ENCODE peak calls at places on chromosomes 16 and 17, in four cellular contexts. One of them, this sample, is unnamed.
A peak's percentile ranks its signal among the peaks of the same experiment; 100 is the strongest.

GRCh38 chr17:72995008-72995656 is 97.4 kb downstream of the SLC39A11 start:
- DNase-seq in HCT116: no peak
- DNase-seq in fibroblast of lung: no peak
- DNase-seq in right atrium auricular region: no peak
- DNase-seq in this sample: no peak

GRCh38 chr16:50268352-50268751 is 2.0 kb downstream of the ADCY7 start:
- DNase-seq in HCT116: no peak
- DNase-seq in fibroblast of lung: no peak
- DNase-seq in right atrium auricular region: no peak
- DNase-seq in this sample: no peak

GRCh38 chr17:37792787-37793186 is 47.9 kb upstream of the HNF1B start:
- DNase-seq in HCT116: no peak
- DNase-seq in fibroblast of lung: no peak
- DNase-seq in right atrium auricular region: no peak
- DNase-seq in this sample: no peak

GRCh38 chr17:82019905-82020873 is 2.5 kb downstream of the CENPX start:
- DNase-seq in HCT116: peak; percentile 56
- DNase-seq in fibroblast of lung: peak; percentile 26
- DNase-seq in right atrium auricular region: no peak
- DNase-seq in this sample: no peak

GRCh38 chr16:46729326-46729995 is 18.7 kb downstream of the MYLK3 start:
- DNase-seq in HCT116: no peak
- DNase-seq in fibroblast of lung: no peak
- DNase-seq in right atrium auricular region: no peak
- DNase-seq in this sample: no peak

GRCh38 chr16:80788016-80788415 is 16.4 kb downstream of the CDYL2 start:
- DNase-seq in HCT116: no peak
- DNase-seq in fibroblast of lung: no peak
- DNase-seq in right atrium auricular region: no peak
- DNase-seq in this sample: no peak

GRCh38 chr17:80673152-80673920 is 128.7 kb downstream of the RPTOR start:
- DNase-seq in HCT116: no peak
- DNase-seq in fibroblast of lung: peak; percentile 58
- DNase-seq in right atrium auricular region: no peak
- DNase-seq in this sample: no peak

GRCh38 chr17:34423978-34424813 is 61.2 kb upstream of the CCL1 start:
- DNase-seq in HCT116: no peak
- DNase-seq in fibroblast of lung: no peak
- DNase-seq in right atrium auricular region: no peak
- DNase-seq in this sample: no peak

GRCh38 chr17:11628374-11628773 is 30.1 kb downstream of the DNAH9 start:
- DNase-seq in HCT116: no peak
- DNase-seq in fibroblast of lung: no peak
- DNase-seq in right atrium auricular region: no peak
- DNase-seq in this sample: no peak

GRCh38 chr17:37179893-37180292 is 195.9 kb upstream of the C17orf78 start:
- DNase-seq in HCT116: peak; percentile 10
- DNase-seq in fibroblast of lung: peak; percentile 72
- DNase-seq in right atrium auricular region: no peak
- DNase-seq in this sample: no peak

GRCh38 chr16:50602531-50603205 is 54.5 kb downstream of the NKD1 start:
- DNase-seq in HCT116: no peak
- DNase-seq in fibroblast of lung: no peak
- DNase-seq in right atrium auricular region: no peak
- DNase-seq in this sample: no peak

GRCh38 chr17:32840241-32840640 is 36.7 kb downstream of the MYO1D start:
- DNase-seq in HCT116: no peak
- DNase-seq in fibroblast of lung: no peak
- DNase-seq in right atrium auricular region: no peak
- DNase-seq in this sample: no peak

GRCh38 chr17:74520790-74521480 is 10.3 kb downstream of the CD300LB start:
- DNase-seq in HCT116: no peak
- DNase-seq in fibroblast of lung: no peak
- DNase-seq in right atrium auricular region: peak; percentile 62
- DNase-seq in this sample: peak; percentile 27

GRCh38 chr17:58965221-58965620 is 141.5 kb downstream of the TRIM37 start:
- DNase-seq in HCT116: no peak
- DNase-seq in fibroblast of lung: peak; percentile 21
- DNase-seq in right atrium auricular region: no peak
- DNase-seq in this sample: no peak

GRCh38 chr17:41571561-41572434 is at the start of gene KRT9:
- DNase-seq in HCT116: no peak
- DNase-seq in fibroblast of lung: no peak
- DNase-seq in right atrium auricular region: no peak
- DNase-seq in this sample: no peak

GRCh38 chr17:77617516-77617915 is 341.0 kb upstream of the TNRC6C start:
- DNase-seq in HCT116: no peak
- DNase-seq in fibroblast of lung: no peak
- DNase-seq in right atrium auricular region: no peak
- DNase-seq in this sample: no peak

GRCh38 chr16:4273858-4274291 is 1.1 kb upstream of the TFAP4 start:
- DNase-seq in HCT116: peak; percentile 51
- DNase-seq in fibroblast of lung: peak; percentile 47
- DNase-seq in right atrium auricular region: peak; percentile 71
- DNase-seq in this sample: no peak

GRCh38 chr17:55731586-55732250 is 9.1 kb upstream of the TMEM100 start:
- DNase-seq in HCT116: no peak
- DNase-seq in fibroblast of lung: peak; percentile 69
- DNase-seq in right atrium auricular region: peak; percentile 90
- DNase-seq in this sample: peak; percentile 56

GRCh38 chr17:876272-876671 is 94.1 kb downstream of the MRM3 start:
- DNase-seq in HCT116: no peak
- DNase-seq in fibroblast of lung: no peak
- DNase-seq in right atrium auricular region: no peak
- DNase-seq in this sample: no peak

GRCh38 chr16:55115506-55115905 is 184.8 kb downstream of the IRX5 start:
- DNase-seq in HCT116: no peak
- DNase-seq in fibroblast of lung: no peak
- DNase-seq in right atrium auricular region: no peak
- DNase-seq in this sample: no peak

GRCh38 chr16:11328172-11329079 is 16.8 kb upstream of the RMI2 start:
- DNase-seq in HCT116: peak; percentile 62
- DNase-seq in fibroblast of lung: peak; percentile 98
- DNase-seq in right atrium auricular region: peak; percentile 89
- DNase-seq in this sample: peak; percentile 16

GRCh38 chr16:2843526-2843925 is 13.4 kb downstream of the ZG16B start:
- DNase-seq in HCT116: no peak
- DNase-seq in fibroblast of lung: no peak
- DNase-seq in right atrium auricular region: no peak
- DNase-seq in this sample: no peak

GRCh38 chr17:57415737-57416354 is 159.5 kb downstream of the MSI2 start:
- DNase-seq in HCT116: no peak
- DNase-seq in fibroblast of lung: no peak
- DNase-seq in right atrium auricular region: no peak
- DNase-seq in this sample: no peak

GRCh38 chr17:48566717-48567116 is 11.4 kb downstream of the HOXB4 start:
- DNase-seq in HCT116: no peak
- DNase-seq in fibroblast of lung: no peak
- DNase-seq in right atrium auricular region: no peak
- DNase-seq in this sample: no peak

GRCh38 chr17:57370051-57370581 is 113.8 kb downstream of the MSI2 start:
- DNase-seq in HCT116: no peak
- DNase-seq in fibroblast of lung: peak; percentile 90
- DNase-seq in right atrium auricular region: no peak
- DNase-seq in this sample: no peak

GRCh38 chr17:45256114-45256966 is 5.6 kb downstream of the SPATA32 start:
- DNase-seq in HCT116: no peak
- DNase-seq in fibroblast of lung: no peak
- DNase-seq in right atrium auricular region: no peak
- DNase-seq in this sample: no peak

GRCh38 chr16:85157813-85158701 is 45.8 kb upstream of the CIBAR2 start:
- DNase-seq in HCT116: no peak
- DNase-seq in fibroblast of lung: no peak
- DNase-seq in right atrium auricular region: no peak
- DNase-seq in this sample: no peak

GRCh38 chr17:7912927-7913524 is 3.1 kb downstream of the RNF227 start:
- DNase-seq in HCT116: peak; percentile 81
- DNase-seq in fibroblast of lung: peak; percentile 86
- DNase-seq in right atrium auricular region: no peak
- DNase-seq in this sample: no peak

GRCh38 chr16:57735755-57736418 is at the start of gene KATNB1:
- DNase-seq in HCT116: no peak
- DNase-seq in fibroblast of lung: no peak
- DNase-seq in right atrium auricular region: no peak
- DNase-seq in this sample: no peak

GRCh38 chr16:982152-983043 is 828 bp downstream of the SOX8 start:
- DNase-seq in HCT116: no peak
- DNase-seq in fibroblast of lung: no peak
- DNase-seq in right atrium auricular region: no peak
- DNase-seq in this sample: no peak

GRCh38 chr16:4314532-4315184 is 1.2 kb upstream of the GLIS2 start:
- DNase-seq in HCT116: peak; percentile 70
- DNase-seq in fibroblast of lung: peak; percentile 52
- DNase-seq in right atrium auricular region: no peak
- DNase-seq in this sample: no peak

GRCh38 chr17:75778861-75779249 is 5.8 kb upstream of the UNK start:
- DNase-seq in HCT116: no peak
- DNase-seq in fibroblast of lung: no peak
- DNase-seq in right atrium auricular region: no peak
- DNase-seq in this sample: no peak

GRCh38 chr17:68378202-68379149 is 78.8 kb downstream of the WIPI1 start:
- DNase-seq in HCT116: peak; percentile 63
- DNase-seq in fibroblast of lung: peak; percentile 97
- DNase-seq in right atrium auricular region: peak; percentile 99
- DNase-seq in this sample: peak; percentile 96

GRCh38 chr16:31893824-31894223 is 20.2 kb downstream of the ZNF267 start:
- DNase-seq in HCT116: no peak
- DNase-seq in fibroblast of lung: no peak
- DNase-seq in right atrium auricular region: no peak
- DNase-seq in this sample: no peak
- H3K9me3 ChIP-seq in HCT116: peaks cover 39% of the 10 kb centered on the region
- H3K9me3 ChIP-seq in fibroblast of lung: no peaks in the 10 kb centered on the region
- H3K9me3 ChIP-seq in right atrium auricular region: peaks cover 16% of the 10 kb centered on the region
- H3K9me3 ChIP-seq in this sample: peaks cover 28% of the 10 kb centered on the region

GRCh38 chr16:68749424-68749823 is 12.3 kb downstream of the CDH1 start:
- DNase-seq in HCT116: no peak
- DNase-seq in fibroblast of lung: no peak
- DNase-seq in right atrium auricular region: no peak
- DNase-seq in this sample: no peak

GRCh38 chr16:68750243-68750642 is 13.2 kb downstream of the CDH1 start:
- DNase-seq in HCT116: no peak
- DNase-seq in fibroblast of lung: no peak
- DNase-seq in right atrium auricular region: no peak
- DNase-seq in this sample: no peak

GRCh38 chr16:68744744-68745280 is 7.7 kb downstream of the CDH1 start:
- DNase-seq in HCT116: peak; percentile 88
- DNase-seq in fibroblast of lung: no peak
- DNase-seq in right atrium auricular region: no peak
- DNase-seq in this sample: no peak

GRCh38 chr16:68743664-68744063 is 6.6 kb downstream of the CDH1 start:
- DNase-seq in HCT116: no peak
- DNase-seq in fibroblast of lung: no peak
- DNase-seq in right atrium auricular region: no peak
- DNase-seq in this sample: no peak

GRCh38 chr16:68746951-68747350 is 9.9 kb downstream of the CDH1 start:
- DNase-seq in HCT116: no peak
- DNase-seq in fibroblast of lung: no peak
- DNase-seq in right atrium auricular region: no peak
- DNase-seq in this sample: no peak
- H3K4me1 ChIP-seq in HCT116: peaks cover 51% of the 10 kb centered on the region
- H3K4me1 ChIP-seq in fibroblast of lung: no peaks in the 10 kb centered on the region
- H3K4me1 ChIP-seq in right atrium auricular region: no peaks in the 10 kb centered on the region
- H3K4me1 ChIP-seq in this sample: no peaks in the 10 kb centered on the region

GRCh38 chr17:38883592-38884526 is 14.0 kb downstream of the LASP1 start:
- DNase-seq in HCT116: no peak
- DNase-seq in fibroblast of lung: no peak
- DNase-seq in right atrium auricular region: no peak
- DNase-seq in this sample: no peak
- TF ChIP-seq CTCF in HCT116: no peak
- TF ChIP-seq CTCF in fibroblast of lung: no peak
- TF ChIP-seq CTCF in right atrium auricular region: no peak
- TF ChIP-seq CTCF in this sample: peak; percentile 16

GRCh38 chr16:63947022-63947421 is 1174.8 kb downstream of the CDH11 start:
- DNase-seq in HCT116: no peak
- DNase-seq in fibroblast of lung: no peak
- DNase-seq in right atrium auricular region: no peak
- DNase-seq in this sample: no peak
- H3K9me3 ChIP-seq in HCT116: peaks cover 12% of the 10 kb centered on the region
- H3K9me3 ChIP-seq in fibroblast of lung: no peaks in the 10 kb centered on the region
- H3K9me3 ChIP-seq in right atrium auricular region: no peaks in the 10 kb centered on the region
- H3K9me3 ChIP-seq in this sample: no peaks in the 10 kb centered on the region

GRCh38 chr16:75567911-75568310 is 1.7 kb downstream of the GABARAPL2 start:
- DNase-seq in HCT116: no peak
- DNase-seq in fibroblast of lung: no peak
- DNase-seq in right atrium auricular region: no peak
- DNase-seq in this sample: no peak
- H3K4me1 ChIP-seq in HCT116: peaks cover 15% of the 10 kb centered on the region
- H3K4me1 ChIP-seq in fibroblast of lung: peaks cover 13% of the 10 kb centered on the region
- H3K4me1 ChIP-seq in right atrium auricular region: no peaks in the 10 kb centered on the region
- H3K4me1 ChIP-seq in this sample: no peaks in the 10 kb centered on the region

This sample was measured in tibial nerve.